ENCODE peak calls at places on chromosome 15, in five cellular contexts. One of them, this sample, is unnamed. For H3K9me3, the result is how much of the 10 kb centered on the place peaks cover.

GRCh38 chr15:63135804-63136203 is 14.1 kb downstream of the LACTB start:
- DNase-seq in prostate gland: no peak
- DNase-seq in AG04450: peak
- DNase-seq in endothelial cell of umbilical vein: peak
- DNase-seq in effector memory CD4-positive, alpha-beta T cell: no peak
- DNase-seq in this sample: no peak

GRCh38 chr15:66815322-66815721 is 113.3 kb downstream of the SMAD6 start:
- DNase-seq in prostate gland: no peak
- DNase-seq in AG04450: peak
- DNase-seq in endothelial cell of umbilical vein: peak
- DNase-seq in effector memory CD4-positive, alpha-beta T cell: no peak
- DNase-seq in this sample: no peak

GRCh38 chr15:40697916-40698315 is 2.9 kb downstream of the RAD51 start:
- DNase-seq in prostate gland: no peak
- DNase-seq in AG04450: no peak
- DNase-seq in endothelial cell of umbilical vein: no peak
- DNase-seq in effector memory CD4-positive, alpha-beta T cell: no peak
- DNase-seq in this sample: no peak

GRCh38 chr15:78734441-78735064 is 76.7 kb downstream of the ADAMTS7 start:
- DNase-seq in prostate gland: no peak
- DNase-seq in AG04450: no peak
- DNase-seq in endothelial cell of umbilical vein: no peak
- DNase-seq in effector memory CD4-positive, alpha-beta T cell: no peak
- DNase-seq in this sample: no peak

GRCh38 chr15:73906346-73907017 is 19.8 kb upstream of the LOXL1 start:
- DNase-seq in prostate gland: no peak
- DNase-seq in AG04450: no peak
- DNase-seq in endothelial cell of umbilical vein: no peak
- DNase-seq in effector memory CD4-positive, alpha-beta T cell: no peak
- DNase-seq in this sample: no peak

GRCh38 chr15:62153228-62153627 is 11.9 kb downstream of the C2CD4B start:
- DNase-seq in prostate gland: no peak
- DNase-seq in AG04450: no peak
- DNase-seq in endothelial cell of umbilical vein: no peak
- DNase-seq in effector memory CD4-positive, alpha-beta T cell: no peak
- DNase-seq in this sample: no peak

GRCh38 chr15:99142562-99142961 is 37.7 kb downstream of the SYNM start:
- DNase-seq in prostate gland: no peak
- DNase-seq in AG04450: no peak
- DNase-seq in endothelial cell of umbilical vein: no peak
- DNase-seq in effector memory CD4-positive, alpha-beta T cell: no peak
- DNase-seq in this sample: no peak

GRCh38 chr15:63509933-63510547 is 5.6 kb downstream of the USP3 start:
- DNase-seq in prostate gland: no peak
- DNase-seq in AG04450: no peak
- DNase-seq in endothelial cell of umbilical vein: peak
- DNase-seq in effector memory CD4-positive, alpha-beta T cell: no peak
- DNase-seq in this sample: no peak

GRCh38 chr15:45869034-45869668 is 234.3 kb downstream of the SQOR start:
- DNase-seq in prostate gland: no peak
- DNase-seq in AG04450: no peak
- DNase-seq in endothelial cell of umbilical vein: no peak
- DNase-seq in effector memory CD4-positive, alpha-beta T cell: no peak
- DNase-seq in this sample: no peak

GRCh38 chr15:45868109-45868691 is 233.4 kb downstream of the SQOR start:
- DNase-seq in prostate gland: no peak
- DNase-seq in AG04450: no peak
- DNase-seq in endothelial cell of umbilical vein: no peak
- DNase-seq in effector memory CD4-positive, alpha-beta T cell: no peak
- DNase-seq in this sample: no peak

GRCh38 chr15:45867281-45867680 is 232.5 kb downstream of the SQOR start:
- DNase-seq in prostate gland: no peak
- DNase-seq in AG04450: no peak
- DNase-seq in endothelial cell of umbilical vein: no peak
- DNase-seq in effector memory CD4-positive, alpha-beta T cell: no peak
- DNase-seq in this sample: no peak

GRCh38 chr15:45871121-45871855 is 236.5 kb downstream of the SQOR start:
- DNase-seq in prostate gland: no peak
- DNase-seq in AG04450: no peak
- DNase-seq in endothelial cell of umbilical vein: peak
- DNase-seq in effector memory CD4-positive, alpha-beta T cell: no peak
- DNase-seq in this sample: no peak
- H3K9me3 ChIP-seq in prostate gland: under half
- H3K9me3 ChIP-seq in AG04450: under half
- H3K9me3 ChIP-seq in endothelial cell of umbilical vein: under half
- H3K9me3 ChIP-seq in effector memory CD4-positive, alpha-beta T cell: under half
- H3K9me3 ChIP-seq in this sample: under half

DNA sequence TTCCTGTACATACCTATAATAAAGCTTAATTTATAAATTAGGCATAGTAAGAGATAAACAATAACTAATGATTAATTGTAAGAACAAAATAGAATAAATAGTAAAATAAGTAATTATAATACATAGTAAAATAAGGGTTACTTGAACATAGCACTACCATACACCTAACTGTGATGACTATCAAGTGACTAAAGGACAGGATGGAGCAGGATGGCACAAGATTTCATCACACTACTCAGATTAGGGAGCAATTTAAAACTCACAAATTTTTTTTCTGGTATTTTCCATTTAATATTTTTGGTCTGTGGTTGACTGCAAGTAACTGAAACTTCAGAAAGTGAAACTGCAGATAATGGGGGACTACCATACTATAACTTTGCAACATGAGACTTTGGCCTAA is 14.8 kb downstream of the RFX7 start:
- DNase-seq in prostate gland: no peak
- DNase-seq in AG04450: no peak
- DNase-seq in endothelial cell of umbilical vein: no peak
- DNase-seq in effector memory CD4-positive, alpha-beta T cell: no peak
- DNase-seq in this sample: no peak
- H3K9me3 ChIP-seq in prostate gland: under half
- H3K9me3 ChIP-seq in AG04450: under half
- H3K9me3 ChIP-seq in endothelial cell of umbilical vein: under half
- H3K9me3 ChIP-seq in effector memory CD4-positive, alpha-beta T cell: under half
- H3K9me3 ChIP-seq in this sample: under half

DNA sequence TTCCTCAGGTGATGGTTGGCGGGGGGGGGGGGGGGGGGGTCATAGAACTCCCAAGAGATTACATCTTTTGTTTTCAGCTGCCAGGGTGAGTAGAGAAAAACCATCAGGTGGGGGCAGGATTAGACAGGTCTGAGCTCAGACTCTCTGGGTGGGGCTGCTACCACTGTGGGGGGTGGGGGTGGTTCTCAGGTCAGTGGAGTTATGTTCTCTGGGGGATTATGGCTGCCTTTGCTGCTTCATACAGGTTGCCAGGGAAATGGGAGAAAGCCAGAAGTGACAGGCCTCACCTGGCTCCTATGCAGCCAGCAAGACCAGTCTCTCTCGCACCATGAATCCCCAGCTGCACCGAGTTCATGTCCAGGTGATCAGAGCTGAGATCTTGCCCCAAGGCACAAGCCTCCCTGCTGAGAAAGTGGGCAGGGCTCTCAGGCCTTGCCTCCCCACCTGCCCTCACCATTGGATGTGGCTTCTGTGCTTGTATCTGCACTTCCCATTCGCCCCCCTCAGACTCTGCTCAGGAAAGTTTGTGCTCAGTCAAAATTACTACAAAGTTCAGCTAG is 828.1 kb downstream of the MCTP2 start:
- DNase-seq in prostate gland: no peak
- DNase-seq in AG04450: no peak
- DNase-seq in endothelial cell of umbilical vein: no peak
- DNase-seq in effector memory CD4-positive, alpha-beta T cell: no peak
- DNase-seq in this sample: no peak
- H3K9me3 ChIP-seq in prostate gland: under half
- H3K9me3 ChIP-seq in AG04450: under half
- H3K9me3 ChIP-seq in endothelial cell of umbilical vein: under half
- H3K9me3 ChIP-seq in effector memory CD4-positive, alpha-beta T cell: under half
- H3K9me3 ChIP-seq in this sample: under half

GRCh38 chr15:27855137-27855536 is 244.0 kb downstream of the OCA2 start:
- DNase-seq in prostate gland: no peak
- DNase-seq in AG04450: no peak
- DNase-seq in endothelial cell of umbilical vein: no peak
- DNase-seq in effector memory CD4-positive, alpha-beta T cell: no peak
- DNase-seq in this sample: no peak
- H3K9me3 ChIP-seq in prostate gland: under half
- H3K9me3 ChIP-seq in AG04450: under half
- H3K9me3 ChIP-seq in endothelial cell of umbilical vein: under half
- H3K9me3 ChIP-seq in effector memory CD4-positive, alpha-beta T cell: under half
- H3K9me3 ChIP-seq in this sample: under half

This sample was measured in T-helper 17 cell.